ENCODE peak calls at places on chromosomes 12 and 14, in ten cellular contexts. F is pancreas; Y is A549; J is IMR-90; G is GM23248; B is esophagus squamous epithelium; T is tibial artery; V is CD8-positive, alpha-beta memory T cell; N is effector memory CD4-positive, alpha-beta T cell; A is thoracic aorta. K is an unnamed sample. For H3K4me1, the result is how much of the 10 kb centered on the place peaks cover.

GRCh38 chr14:100860556-100861187 is 34.8 kb downstream of the MEG3 start:
- DNase-seq in B (no peak), N (no peak), F (peak), Y (no peak), V (no peak), J (no peak), A (no peak), T (no peak), G (no peak), K (no peak)

GRCh38 chr12:51351913-51352532 is 5.5 kb upstream of the CELA1 start:
- DNase-seq in Y (peak), F (no peak), B (no peak), G (peak), J (peak), A (no peak), T (no peak), N (peak), V (peak), K (peak)

GRCh38 chr12:67394600-67394999 is 125.4 kb downstream of the CAND1 start:
- DNase-seq in A (peak), J (peak), N (no peak), G (peak), T (peak), V (no peak), Y (no peak), B (no peak), F (peak), K (no peak)

GRCh38 chr12:71027835-71028234 is 107.3 kb upstream of the PTPRR start:
- DNase-seq in V (no peak), Y (no peak), J (no peak), G (no peak), A (no peak), F (no peak), N (no peak), B (no peak), T (no peak), K (no peak)

GRCh38 chr14:72256055-72256454 is 323.8 kb downstream of the RGS6 start:
- DNase-seq in J (no peak), A (no peak), N (no peak), Y (no peak), F (no peak), B (no peak), T (no peak), V (no peak), G (peak), K (no peak)

GRCh38 chr12:94047781-94048567 is 100.4 kb upstream of the PLXNC1 start:
- DNase-seq in F (no peak), J (no peak), N (no peak), Y (no peak), T (no peak), G (no peak), A (no peak), V (no peak), B (no peak), K (no peak)

GRCh38 chr12:77315407-77315806 is 250.0 kb upstream of the E2F7 start:
- DNase-seq in N (no peak), J (no peak), G (no peak), A (no peak), V (no peak), B (no peak), T (no peak), Y (peak), F (no peak), K (no peak)

GRCh38 chr12:49869816-49870500 is 27.1 kb upstream of the BCDIN3D start:
- DNase-seq in V (no peak), G (no peak), N (no peak), F (no peak), Y (no peak), T (no peak), A (no peak), J (no peak), B (no peak), K (no peak)

GRCh38 chr12:113961921-113962710 is 4.0 kb downstream of the RBM19 start:
- DNase-seq in T (no peak), B (no peak), V (no peak), J (peak), G (peak), F (no peak), N (no peak), A (no peak), Y (peak), K (no peak)

GRCh38 chr12:40219760-40220159 is 5.0 kb upstream of the LRRK2 start:
- DNase-seq in Y (no peak), T (no peak), G (no peak), B (no peak), N (no peak), J (no peak), V (no peak), F (no peak), A (no peak), K (no peak)

GRCh38 chr12:65998031-65998430 is 132.5 kb downstream of the LLPH start:
- DNase-seq in V (no peak), B (no peak), A (no peak), N (no peak), Y (no peak), G (no peak), F (no peak), J (no peak), T (no peak), K (no peak)

GRCh38 chr12:10293151-10293550 is 14.5 kb upstream of the KLRD1 start:
- DNase-seq in F (no peak), G (no peak), J (no peak), V (no peak), B (no peak), T (no peak), A (no peak), Y (no peak), N (no peak), K (no peak)

GRCh38 chr12:105987687-105988035 is 151.1 kb downstream of the NUAK1 start:
- DNase-seq in N (no peak), V (no peak), G (no peak), T (no peak), F (no peak), Y (no peak), A (no peak), B (no peak), J (no peak), K (no peak)

GRCh38 chr12:62434504-62435336 is 31.9 kb upstream of the MON2 start:
- DNase-seq in T (no peak), F (peak), B (no peak), A (no peak), N (no peak), V (no peak), Y (no peak), J (no peak), G (peak), K (no peak)

GRCh38 chr12:3117628-3118027 is 40.4 kb downstream of the TSPAN9 start:
- DNase-seq in Y (no peak), A (no peak), J (peak), F (no peak), G (peak), T (no peak), B (no peak), V (no peak), N (no peak), K (no peak)

GRCh38 chr14:23172096-23172495 is 11.4 kb downstream of the SLC7A8 start:
- DNase-seq in G (peak), N (no peak), T (no peak), Y (no peak), V (no peak), J (no peak), A (no peak), B (no peak), F (no peak), K (no peak)

GRCh38 chr14:101780390-101780789 is 18.9 kb downstream of the PPP2R5C start:
- DNase-seq in J (no peak), Y (no peak), V (no peak), G (no peak), T (no peak), F (no peak), B (no peak), N (no peak), A (no peak), K (no peak)

GRCh38 chr14:104634031-104634760 is 29.6 kb upstream of the TMEM179 start:
- DNase-seq in A (no peak), N (no peak), Y (no peak), V (no peak), B (no peak), J (no peak), T (no peak), G (no peak), F (no peak), K (no peak)

GRCh38 chr14:89746654-89747053 is 207.9 kb downstream of the EFCAB11 start:
- DNase-seq in B (no peak), N (no peak), A (no peak), F (no peak), Y (no peak), J (no peak), T (no peak), G (no peak), V (no peak), K (no peak)

GRCh38 chr12:56551070-56551469 is 29.4 kb downstream of the RBMS2 start:
- DNase-seq in A (no peak), G (no peak), B (no peak), Y (no peak), T (no peak), F (no peak), J (no peak), V (no peak), N (no peak), K (no peak)

GRCh38 chr12:57719777-57720605 is 18.6 kb downstream of the AGAP2 start:
- DNase-seq in Y (no peak), G (no peak), B (no peak), V (no peak), F (no peak), N (no peak), J (no peak), A (no peak), T (no peak), K (no peak)

GRCh38 chr14:23800811-23801210 is 152.8 kb upstream of the DHRS4 start:
- DNase-seq in G (no peak), N (no peak), V (no peak), Y (no peak), J (no peak), T (no peak), A (no peak), F (no peak), B (no peak), K (no peak)

GRCh38 chr12:46276756-46277155 is 7.9 kb upstream of the SLC38A1 start:
- DNase-seq in V (no peak), J (no peak), N (no peak), G (no peak), F (no peak), A (no peak), B (no peak), T (no peak), Y (no peak), K (no peak)

GRCh38 chr14:31241450-31242114 is 34.0 kb upstream of the HECTD1 start:
- DNase-seq in F (no peak), Y (no peak), T (no peak), N (no peak), A (no peak), J (no peak), G (peak), V (no peak), B (no peak), K (no peak)

GRCh38 chr14:52833891-52834290 is 42.5 kb upstream of the GNPNAT1 start:
- DNase-seq in V (no peak), F (no peak), A (no peak), T (no peak), J (no peak), N (no peak), G (no peak), Y (no peak), B (no peak), K (no peak)

GRCh38 chr12:91922139-91922538 is 223.5 kb downstream of the BTG1 start:
- DNase-seq in G (no peak), F (no peak), J (peak), B (no peak), A (no peak), N (no peak), V (no peak), T (no peak), Y (no peak), K (no peak)

GRCh38 chr12:11758087-11758837 is 108.8 kb downstream of the ETV6 start:
- DNase-seq in B (no peak), A (no peak), N (no peak), G (no peak), V (no peak), Y (no peak), T (no peak), J (no peak), F (no peak), K (no peak)

GRCh38 chr12:29578070-29578469 is 80.6 kb upstream of the OVCH1 start:
- DNase-seq in A (no peak), N (no peak), V (no peak), J (no peak), F (no peak), T (no peak), B (no peak), G (no peak), Y (no peak), K (no peak)

GRCh38 chr14:91315844-91316267 is 71.4 kb upstream of the GPR68 start:
- DNase-seq in A (no peak), T (no peak), B (no peak), G (no peak), J (no peak), N (peak), Y (no peak), V (peak), F (no peak), K (no peak)

GRCh38 chr12:111846016-111846415 is 4.0 kb downstream of the MAPKAPK5 start:
- DNase-seq in B (no peak), V (no peak), F (no peak), J (no peak), A (no peak), G (peak), N (no peak), T (no peak), Y (no peak), K (no peak)

GRCh38 chr12:42299392-42300308 is 26.2 kb downstream of the ZCRB1 start:
- DNase-seq in T (no peak), Y (peak), B (no peak), N (no peak), J (peak), A (no peak), F (no peak), V (peak), G (peak), K (no peak)

GRCh38 chr14:88559852-88560251 is 3.0 kb upstream of the ZC3H14 start:
- DNase-seq in B (no peak), G (peak), A (no peak), T (no peak), Y (peak), F (no peak), V (no peak), J (peak), N (no peak), K (no peak)

GRCh38 chr12:89140580-89141236 is 211.6 kb downstream of the DUSP6 start:
- DNase-seq in T (no peak), N (no peak), V (no peak), Y (no peak), G (peak), A (no peak), B (no peak), J (peak), F (no peak), K (no peak)

GRCh38 chr12:54051081-54051912 is 2.3 kb upstream of the HOXC4 start:
- DNase-seq in F (no peak), N (no peak), T (no peak), B (no peak), Y (no peak), G (peak), J (no peak), V (no peak), A (no peak), K (no peak)
- H3K27ac ChIP-seq in F (no peak), N (no peak), T (no peak), B (peak), Y (no peak), G (no peak), J (no peak), V (no peak), A (no peak), K (no peak)

GRCh38 chr14:68174446-68174845 is 354.9 kb downstream of the RAD51B start:
- DNase-seq in J (peak), V (no peak), T (no peak), G (no peak), B (no peak), F (no peak), Y (no peak), A (no peak), N (no peak), K (no peak)

GRCh38 chr14:68181395-68182326 is 362.1 kb downstream of the RAD51B start:
- DNase-seq in J (peak), B (no peak), T (no peak), V (no peak), Y (peak), N (no peak), G (peak), F (no peak), A (no peak), K (no peak)

GRCh38 chr14:68176687-68177086 is 357.1 kb downstream of the RAD51B start:
- DNase-seq in N (no peak), J (no peak), B (no peak), Y (no peak), G (no peak), A (no peak), V (no peak), T (no peak), F (no peak), K (no peak)

GRCh38 chr14:68178282-68178681 is 358.7 kb downstream of the RAD51B start:
- DNase-seq in A (no peak), T (no peak), V (no peak), Y (no peak), G (no peak), J (no peak), B (no peak), N (no peak), F (no peak), K (no peak)

GRCh38 chr14:68177728-68178127 is 358.1 kb downstream of the RAD51B start:
- DNase-seq in B (no peak), F (no peak), Y (no peak), N (no peak), T (no peak), J (no peak), G (no peak), A (no peak), V (no peak), K (no peak)
- H3K4me1 ChIP-seq in B (half or more), F (under half), Y (half or more), N (under half), T (under half), J (under half), G (under half), A (under half), V (under half), K (under half)

GRCh38 chr12:32501835-32502333 is 102.5 kb downstream of the FGD4 start:
- DNase-seq in N (no peak), T (no peak), G (peak), A (no peak), B (no peak), J (peak), F (no peak), Y (no peak), V (no peak), K (no peak)
- H3K27ac ChIP-seq in N (no peak), T (peak), G (peak), A (peak), B (peak), J (no peak), F (peak), Y (no peak), V (no peak), K (peak)

DNA sequence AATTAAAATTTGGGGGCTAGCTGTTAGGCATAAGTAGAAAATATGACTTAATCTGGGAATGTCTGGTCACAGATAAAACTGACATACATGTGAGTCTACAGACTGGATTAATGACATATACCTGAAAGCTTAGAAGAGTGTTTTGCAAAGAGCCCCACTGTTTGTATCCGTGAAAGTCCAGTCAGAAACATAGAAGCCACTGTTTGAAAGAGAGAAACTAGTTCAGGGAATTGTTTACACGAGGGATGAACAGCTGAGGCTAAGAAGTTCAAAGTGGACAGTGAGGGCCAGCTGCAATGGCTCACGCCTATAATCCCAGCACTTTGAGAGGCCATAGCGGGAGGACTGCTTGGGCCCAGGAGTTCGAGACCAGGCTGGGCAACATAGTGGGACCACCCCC is 36.2 kb upstream of the SGPP1 start:
- DNase-seq in J (peak), A (no peak), F (no peak), G (no peak), V (no peak), B (no peak), Y (no peak), T (no peak), N (no peak), K (no peak)
- H3K4me1 ChIP-seq in J (under half), A (under half), F (under half), G (under half), V (under half), B (under half), Y (under half), T (under half), N (under half), K (under half)

GRCh38 chr12:18970603-18971002 is 158.9 kb upstream of the PLEKHA5 start:
- DNase-seq in F (no peak), V (no peak), B (no peak), N (no peak), G (no peak), A (no peak), Y (no peak), J (peak), T (no peak), K (no peak)

GRCh38 chr12:18967814-18968213 is 161.7 kb upstream of the PLEKHA5 start:
- DNase-seq in N (no peak), T (no peak), B (no peak), J (no peak), V (no peak), A (no peak), Y (no peak), G (no peak), F (no peak), K (peak)

GRCh38 chr12:18969512-18969911 is 160.0 kb upstream of the PLEKHA5 start:
- DNase-seq in V (no peak), J (no peak), A (no peak), T (no peak), N (no peak), G (no peak), B (no peak), F (no peak), Y (no peak), K (no peak)

GRCh38 chr12:18965210-18965609 is 164.3 kb upstream of the PLEKHA5 start:
- DNase-seq in A (no peak), T (no peak), G (no peak), J (no peak), F (no peak), V (no peak), B (no peak), Y (no peak), N (no peak), K (no peak)

DNA sequence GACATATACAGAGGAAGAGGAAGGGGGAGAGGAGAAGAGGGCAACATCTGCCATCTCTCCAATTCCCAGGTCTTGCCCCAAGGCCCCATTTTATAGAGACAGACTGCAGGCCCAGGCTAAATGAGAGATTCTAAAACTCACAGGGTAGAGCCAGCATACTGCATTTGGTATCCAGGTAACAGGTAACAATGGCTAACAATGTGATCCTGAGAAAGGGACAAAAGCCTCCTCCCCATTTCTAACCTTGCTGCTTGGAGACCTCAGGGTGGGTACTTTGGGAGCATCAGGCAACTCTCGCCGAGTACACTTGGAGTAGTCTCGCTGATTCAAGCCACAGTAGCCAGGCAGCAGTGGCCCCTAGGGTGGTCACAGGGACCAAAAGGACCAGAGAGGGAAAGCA is 162.6 kb upstream of the PLEKHA5 start:
- DNase-seq in T (no peak), B (no peak), N (no peak), A (no peak), Y (no peak), J (no peak), V (no peak), F (no peak), G (no peak), K (no peak)
- H3K27ac ChIP-seq in T (no peak), B (no peak), N (no peak), A (no peak), Y (no peak), J (no peak), V (no peak), F (no peak), G (no peak), K (no peak)

GRCh38 chr12:53201170-53201541 is 5.9 kb downstream of the ITGB7 start:
- DNase-seq in V (no peak), N (no peak), G (no peak), F (no peak), Y (no peak), J (peak), B (no peak), A (no peak), T (no peak), K (no peak)

GRCh38 chr12:53201639-53202038 is 5.4 kb downstream of the ITGB7 start:
- DNase-seq in J (no peak), Y (no peak), G (no peak), N (no peak), A (no peak), B (no peak), T (no peak), V (no peak), F (no peak), K (no peak)

GRCh38 chr12:53207042-53207441 is at the start of gene ITGB7:
- DNase-seq in T (peak), F (no peak), N (peak), V (peak), G (no peak), B (no peak), Y (no peak), A (no peak), J (no peak), K (no peak)

GRCh38 chr12:53205747-53206146 is 1.3 kb downstream of the ITGB7 start:
- DNase-seq in T (peak), J (peak), V (peak), N (peak), B (no peak), Y (no peak), A (no peak), G (peak), F (no peak), K (no peak)

GRCh38 chr12:53204351-53204750 is 2.7 kb downstream of the ITGB7 start:
- DNase-seq in F (no peak), J (no peak), Y (no peak), T (no peak), B (no peak), G (no peak), A (no peak), V (no peak), N (no peak), K (no peak)
- H3K4me1 ChIP-seq in F (under half), J (under half), Y (under half), T (under half), B (half or more), G (under half), A (under half), V (half or more), N (half or more), K (under half)

GRCh38 chr12:123094349-123095073 is 56.4 kb downstream of the PITPNM2 start:
- DNase-seq in Y (peak), T (peak), G (peak), V (no peak), J (peak), B (no peak), F (no peak), A (no peak), N (no peak), K (no peak)

GRCh38 chr12:123096159-123096558 is 54.7 kb downstream of the PITPNM2 start:
- DNase-seq in N (no peak), V (no peak), G (no peak), T (no peak), J (no peak), B (no peak), Y (no peak), F (no peak), A (no peak), K (no peak)

GRCh38 chr12:123092866-123093265 is 58.0 kb downstream of the PITPNM2 start:
- DNase-seq in F (no peak), N (no peak), V (no peak), B (no peak), J (no peak), G (no peak), Y (no peak), A (no peak), T (no peak), K (no peak)

GRCh38 chr12:123097521-123098084 is 53.3 kb downstream of the PITPNM2 start:
- DNase-seq in T (peak), F (no peak), A (no peak), B (no peak), Y (no peak), V (no peak), J (no peak), N (no peak), G (no peak), K (no peak)

GRCh38 chr12:123095074-123095694 is 55.7 kb downstream of the PITPNM2 start:
- DNase-seq in T (no peak), F (no peak), G (no peak), A (no peak), N (no peak), J (no peak), V (no peak), B (no peak), Y (no peak), K (no peak)
- H3K27ac ChIP-seq in T (peak), F (no peak), G (no peak), A (peak), N (no peak), J (peak), V (no peak), B (peak), Y (peak), K (peak)

K was measured in lung.